ENCODE peak calls at places on chromosome 22, in four cellular contexts. M is GM23338, Q is PC-3, I is OCI-LY7. C is an unnamed sample.

GRCh38 chr22:44859641-44860040 is 107.3 kb downstream of the ARHGAP8 start:
- DNase-seq in M (no peak), Q (no peak), I (no peak), C (no peak)

GRCh38 chr22:19885841-19886592 is 31.3 kb upstream of the GNB1L start:
- DNase-seq in M (no peak), Q (no peak), I (peak), C (no peak)

GRCh38 chr22:28989035-28989464 is 72.6 kb downstream of the C22orf31 start:
- DNase-seq in M (peak), Q (peak), I (no peak), C (peak)

GRCh38 chr22:50625568-50626313 is 2.2 kb downstream of the ARSA start:
- DNase-seq in M (peak), Q (no peak), I (no peak), C (no peak)

GRCh38 chr22:27057717-27058116 is 400.3 kb downstream of the MIAT start:
- DNase-seq in M (no peak), Q (no peak), I (no peak), C (no peak)

GRCh38 chr22:20574920-20575353 is 67.5 kb downstream of the MED15 start:
- DNase-seq in M (no peak), Q (no peak), I (no peak), C (no peak)

GRCh38 chr22:28112548-28113043 is 193.5 kb upstream of the PITPNB start:
- DNase-seq in M (peak), Q (peak), I (peak), C (peak)

GRCh38 chr22:43901976-43902643 is 10.3 kb upstream of the PNPLA5 start:
- DNase-seq in M (no peak), Q (no peak), I (no peak), C (peak)

GRCh38 chr22:49598338-49598737 is 229.3 kb downstream of the BRD1 start:
- DNase-seq in M (no peak), Q (no peak), I (no peak), C (no peak)

GRCh38 chr22:20009018-20009482 is 7.6 kb downstream of the ARVCF start:
- DNase-seq in M (no peak), Q (no peak), I (no peak), C (no peak)

GRCh38 chr22:35482311-35482710 is 58.3 kb upstream of the RASD2 start:
- DNase-seq in M (no peak), Q (no peak), I (no peak), C (no peak)

GRCh38 chr22:26234267-26234666 is 65.0 kb downstream of the SEZ6L start:
- DNase-seq in M (no peak), Q (no peak), I (no peak), C (no peak)

GRCh38 chr22:29563652-29564460 is 10.3 kb upstream of the THOC5 start:
- DNase-seq in M (no peak), Q (no peak), I (no peak), C (no peak)

GRCh38 chr22:17436382-17436951 is 67.2 kb downstream of the CECR2 start:
- DNase-seq in M (peak), Q (no peak), I (peak), C (no peak)

GRCh38 chr22:45157907-45158306 is 5.8 kb upstream of the NUP50 start:
- DNase-seq in M (no peak), Q (no peak), I (no peak), C (no peak)

GRCh38 chr22:46758867-46759290 is 3.6 kb upstream of the TBC1D22A start:
- DNase-seq in M (peak), Q (peak), I (peak), C (peak)

GRCh38 chr22:44129614-44129976 is 51.1 kb upstream of the PARVG start:
- DNase-seq in M (no peak), Q (no peak), I (no peak), C (peak)

GRCh38 chr22:41917906-41918791 is 3.3 kb upstream of the SHISA8 start:
- DNase-seq in M (no peak), Q (peak), I (peak), C (peak)

GRCh38 chr22:27438271-27438980 is 363.1 kb downstream of the MN1 start:
- DNase-seq in M (no peak), Q (peak), I (no peak), C (peak)

GRCh38 chr22:27108425-27109114 is 451.2 kb downstream of the MIAT start:
- DNase-seq in M (no peak), Q (no peak), I (no peak), C (no peak)

GRCh38 chr22:45682069-45682468 is 10.4 kb downstream of the ATXN10 start:
- DNase-seq in M (no peak), Q (peak), I (no peak), C (no peak)

GRCh38 chr22:43570531-43571144 is 158.8 kb downstream of the MPPED1 start:
- DNase-seq in M (peak), Q (no peak), I (no peak), C (no peak)

GRCh38 chr22:31342389-31343125 is 3.6 kb downstream of the PATZ1 start:
- DNase-seq in M (peak), Q (no peak), I (no peak), C (no peak)

GRCh38 chr22:32788884-32789624 is 12.5 kb upstream of the TIMP3 start:
- DNase-seq in M (no peak), Q (no peak), I (no peak), C (peak)

GRCh38 chr22:41946360-41947180 is at the start of gene CENPM:
- DNase-seq in M (peak), Q (peak), I (peak), C (peak)

GRCh38 chr22:21735198-21736083 is at the start of gene YPEL1:
- DNase-seq in M (peak), Q (peak), I (peak), C (peak)
- H3K27ac ChIP-seq in M (peak), Q (no peak), I (peak), C (no peak)

DNA sequence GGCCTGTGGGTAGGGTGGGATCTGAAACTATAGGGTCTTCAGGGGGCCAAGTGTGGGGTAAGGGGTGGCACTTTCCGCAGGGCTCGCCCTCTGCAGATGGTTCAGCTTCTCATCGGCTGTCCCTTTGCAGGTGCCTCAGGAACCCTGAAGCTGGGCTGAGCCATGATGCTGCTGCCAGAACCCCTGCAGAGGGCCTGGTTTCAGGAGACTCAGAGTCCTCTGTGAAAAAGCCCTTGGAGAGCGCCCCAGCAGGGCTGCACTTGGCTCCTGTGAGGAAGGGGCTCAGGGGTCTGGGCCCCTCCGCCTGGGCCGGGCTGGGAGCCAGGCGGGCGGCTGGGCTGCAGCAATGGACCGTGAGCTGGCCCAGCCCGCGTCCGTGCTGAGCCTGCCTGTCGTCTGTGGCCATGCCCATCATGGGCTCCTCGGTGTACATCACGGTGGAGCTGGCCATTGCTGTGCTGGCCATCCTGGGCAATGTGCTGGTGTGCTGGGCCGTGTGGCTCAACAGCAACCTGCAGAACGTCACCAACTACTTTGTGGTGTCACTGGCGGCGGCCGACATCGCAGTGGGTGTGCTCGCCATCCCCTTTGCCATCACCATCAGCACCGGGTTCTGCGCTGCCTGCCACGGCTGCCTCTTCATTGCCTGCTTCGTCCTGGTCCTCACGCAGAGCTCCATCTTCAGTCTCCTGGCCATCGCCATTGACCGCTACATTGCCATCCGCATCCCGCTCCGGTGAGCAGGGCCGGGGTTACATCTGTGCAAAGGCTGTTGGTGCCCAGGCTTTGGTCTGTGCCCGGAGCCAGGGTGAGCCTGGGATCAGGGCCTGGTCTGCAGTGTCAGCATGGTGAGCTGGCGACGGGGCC is 5.8 kb downstream of the ADORA2A start:
- DNase-seq in M (no peak), Q (no peak), I (peak), C (no peak)
- H3K4me2 ChIP-seq in M (no peak), Q (no peak), I (peak), C (no peak)

DNA sequence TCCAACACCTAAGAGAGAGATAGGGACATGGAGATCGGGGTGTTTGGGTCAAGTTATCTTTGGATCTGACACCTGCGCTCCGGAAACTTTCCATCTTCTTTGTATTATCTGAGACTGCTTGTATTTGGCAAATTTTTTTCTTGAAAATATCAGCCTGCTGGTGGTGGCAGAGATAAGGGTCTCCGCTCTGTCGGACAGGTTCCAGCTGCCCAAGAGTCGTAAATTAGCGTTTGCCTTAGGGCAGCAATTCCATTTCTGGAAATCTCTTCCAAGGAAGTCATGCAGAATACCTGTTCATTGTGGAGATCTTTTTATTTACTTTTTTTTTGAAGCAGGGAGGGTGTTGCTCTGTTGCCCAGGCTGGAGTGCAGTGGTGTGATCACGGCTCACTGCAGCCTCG is 19.5 kb upstream of the CSNK1E start:
- DNase-seq in M (no peak), Q (no peak), I (no peak), C (no peak)
- H3K4me3 ChIP-seq in M (peak), Q (peak), I (peak), C (peak)

GRCh38 chr22:21688706-21689381 is 23.0 kb downstream of the PPIL2 start:
- DNase-seq in M (no peak), Q (no peak), I (no peak), C (no peak)
- H3K27ac ChIP-seq in M (no peak), Q (no peak), I (no peak), C (no peak)

GRCh38 chr22:22892096-22893052 is 4.8 kb downstream of the IGLL5 start:
- DNase-seq in M (no peak), Q (no peak), I (peak), C (no peak)

GRCh38 chr22:22891139-22891621 is 3.6 kb downstream of the IGLL5 start:
- DNase-seq in M (no peak), Q (no peak), I (no peak), C (no peak)

GRCh38 chr22:22888509-22889353 is 1.1 kb downstream of the IGLL5 start:
- DNase-seq in M (no peak), Q (no peak), I (no peak), C (no peak)

GRCh38 chr22:22887621-22888503 is at the start of gene IGLL5:
- DNase-seq in M (no peak), Q (no peak), I (peak), C (no peak)

DNA sequence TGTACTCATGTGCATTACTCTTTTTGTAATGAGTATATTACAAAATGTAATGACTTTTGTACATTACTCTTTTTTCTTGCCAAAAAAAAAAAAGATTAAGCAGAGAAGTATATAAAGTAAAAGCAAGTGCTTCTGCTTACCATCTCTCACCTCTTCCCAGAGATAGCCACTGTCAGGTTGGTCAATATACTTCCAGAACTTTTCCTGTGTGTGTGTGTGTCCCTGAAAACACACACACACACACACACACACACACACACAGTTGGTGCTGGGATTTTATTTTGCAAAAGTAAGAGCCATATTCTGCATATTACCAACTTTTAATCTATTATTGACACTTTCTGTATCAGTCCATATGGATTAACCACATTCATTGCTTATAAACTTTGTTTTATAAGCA is 2.5 kb downstream of the IGLL5 start:
- DNase-seq in M (no peak), Q (no peak), I (no peak), C (no peak)
- H3K4me2 ChIP-seq in M (no peak), Q (no peak), I (peak), C (no peak)